ENCODE peak calls at places on chromosome 17, in nine cellular contexts. T is ascending aorta, C is hepatocyte, A is OCI-LY7, E is gastrocnemius medialis, U is astrocyte, B is heart right ventricle, W is upper lobe of right lung, G is tibial nerve. N is an unnamed sample. For H3K4me1, the result is how much of the 10 kb centered on the place peaks cover.

GRCh38 chr17:41367426-41368075 is 2.1 kb downstream of the KRT33B start:
- DNase-seq in A (no peak), W (no peak), C (no peak), U (peak), B (no peak), G (no peak), E (no peak), T (no peak), N (peak)

GRCh38 chr17:16001498-16001897 is 1.9 kb downstream of the TTC19 start:
- DNase-seq in G (no peak), E (no peak), U (no peak), W (no peak), T (no peak), C (no peak), B (no peak), A (peak), N (no peak)

GRCh38 chr17:43540821-43541674 is 5.1 kb downstream of the ETV4 start:
- DNase-seq in C (no peak), E (no peak), T (no peak), G (no peak), U (no peak), A (no peak), W (no peak), B (no peak), N (no peak)

GRCh38 chr17:34163681-34164080 is 91.4 kb upstream of the CCL2 start:
- DNase-seq in C (peak), E (no peak), U (peak), T (no peak), G (no peak), B (no peak), W (no peak), A (no peak), N (no peak)

GRCh38 chr17:15441315-15441714 is 26.1 kb downstream of the CDRT4 start:
- DNase-seq in W (no peak), U (peak), E (no peak), C (peak), A (no peak), T (no peak), G (no peak), B (no peak), N (no peak)

GRCh38 chr17:50101346-50102163 is 6.4 kb downstream of the PDK2 start:
- DNase-seq in U (no peak), C (peak), E (no peak), G (no peak), W (no peak), T (no peak), A (no peak), B (peak), N (no peak)

GRCh38 chr17:54898576-54898975 is 2.1 kb upstream of the TOM1L1 start:
- DNase-seq in W (no peak), E (no peak), U (peak), B (no peak), G (no peak), C (no peak), T (no peak), A (no peak), N (no peak)

GRCh38 chr17:61324540-61324868 is 75.1 kb upstream of the TBX2 start:
- DNase-seq in C (no peak), A (no peak), B (no peak), T (no peak), U (no peak), W (no peak), G (no peak), E (no peak), N (no peak)

GRCh38 chr17:53142890-53143289 is 679.8 kb upstream of the KIF2B start:
- DNase-seq in T (no peak), E (no peak), U (no peak), B (no peak), W (no peak), G (no peak), A (no peak), C (peak), N (no peak)

GRCh38 chr17:51152766-51153209 is 571 bp upstream of the NME1 start:
- DNase-seq in G (no peak), W (no peak), B (no peak), U (peak), T (no peak), E (no peak), C (no peak), A (no peak), N (no peak)

GRCh38 chr17:50114849-50115357 is 15.1 kb downstream of the SAMD14 start:
- DNase-seq in G (peak), C (peak), B (no peak), E (no peak), W (no peak), T (no peak), U (peak), A (peak), N (no peak)

GRCh38 chr17:78263063-78263735 is 31.8 kb downstream of the TMEM235 start:
- DNase-seq in B (peak), A (no peak), C (peak), U (no peak), T (no peak), G (no peak), E (peak), W (peak), N (no peak)

GRCh38 chr17:14750866-14751265 is 450.0 kb downstream of the HS3ST3B1 start:
- DNase-seq in B (no peak), E (no peak), G (no peak), T (no peak), A (no peak), U (no peak), C (no peak), W (no peak), N (no peak)

GRCh38 chr17:1720856-1721386 is 3.6 kb upstream of the WDR81 start:
- DNase-seq in C (peak), U (no peak), E (peak), B (peak), G (peak), A (peak), T (no peak), W (peak), N (no peak)

GRCh38 chr17:41600318-41600717 is 12.2 kb downstream of the KRT16 start:
- DNase-seq in G (no peak), W (no peak), T (no peak), E (no peak), C (no peak), U (no peak), B (no peak), A (no peak), N (no peak)

GRCh38 chr17:74303300-74303699 is 22.7 kb upstream of the KIF19 start:
- DNase-seq in U (no peak), T (no peak), W (no peak), E (no peak), C (no peak), G (no peak), A (no peak), B (no peak), N (no peak)

GRCh38 chr17:67474081-67474661 is 97.1 kb downstream of the PITPNC1 start:
- DNase-seq in B (peak), T (no peak), G (no peak), E (no peak), C (no peak), U (peak), A (no peak), W (no peak), N (no peak)

GRCh38 chr17:66347661-66348604 is 45.5 kb downstream of the PRKCA start:
- DNase-seq in C (peak), W (no peak), U (no peak), B (no peak), T (no peak), A (no peak), E (no peak), G (no peak), N (no peak)

GRCh38 chr17:32953062-32953461 is 25.1 kb downstream of the TMEM98 start:
- DNase-seq in U (no peak), T (no peak), W (no peak), G (no peak), E (no peak), B (no peak), A (no peak), C (no peak), N (no peak)

GRCh38 chr17:2366747-2367494 is 29.6 kb downstream of the SGSM2 start:
- DNase-seq in B (no peak), E (no peak), C (no peak), T (no peak), A (no peak), U (no peak), G (no peak), W (no peak), N (no peak)

GRCh38 chr17:27454089-27454488 is 2.2 kb upstream of the KSR1 start:
- DNase-seq in C (no peak), T (no peak), U (no peak), W (no peak), B (no peak), A (no peak), E (no peak), G (no peak), N (no peak)

GRCh38 chr17:27257031-27257357 is 36.9 kb upstream of the WSB1 start:
- DNase-seq in A (no peak), E (no peak), B (no peak), C (no peak), U (no peak), T (no peak), W (no peak), G (no peak), N (no peak)

GRCh38 chr17:39209317-39210092 is 9.4 kb downstream of the RPL19 start:
- DNase-seq in A (peak), W (peak), E (peak), U (peak), B (peak), T (peak), C (peak), G (peak), N (no peak)

GRCh38 chr17:11278984-11279270 is 37.9 kb downstream of the SHISA6 start:
- DNase-seq in E (no peak), W (no peak), C (no peak), B (no peak), A (no peak), U (no peak), T (no peak), G (no peak), N (no peak)

GRCh38 chr17:40069751-40070643 is 7.2 kb downstream of the THRA start:
- DNase-seq in U (peak), W (no peak), T (no peak), C (peak), A (peak), E (peak), G (peak), B (peak), N (no peak)

GRCh38 chr17:6352016-6352415 is 82.9 kb downstream of the AIPL1 start:
- DNase-seq in U (no peak), B (no peak), W (no peak), A (no peak), G (no peak), C (no peak), T (no peak), E (no peak), N (no peak)

GRCh38 chr17:38958756-38959155 is 8.4 kb downstream of the FBXO47 start:
- DNase-seq in E (no peak), B (no peak), C (no peak), U (peak), T (no peak), A (no peak), W (no peak), G (no peak), N (no peak)

GRCh38 chr17:35252646-35253045 is 9.8 kb downstream of the SLFN5 start:
- DNase-seq in E (no peak), G (peak), U (no peak), A (no peak), W (no peak), B (no peak), C (no peak), T (no peak), N (no peak)

GRCh38 chr17:30788918-30789317 is 35.6 kb downstream of the CRLF3 start:
- DNase-seq in E (no peak), W (no peak), B (no peak), U (peak), A (no peak), G (no peak), C (no peak), T (no peak), N (no peak)

GRCh38 chr17:81535007-81535328 is 6.8 kb downstream of the FSCN2 start:
- DNase-seq in A (no peak), G (no peak), U (no peak), W (no peak), C (no peak), B (no peak), T (no peak), E (no peak), N (no peak)

GRCh38 chr17:81535480-81536298 is 7.5 kb downstream of the FSCN2 start:
- DNase-seq in E (no peak), U (no peak), T (no peak), G (no peak), B (no peak), W (no peak), A (no peak), C (no peak), N (no peak)

GRCh38 chr17:81537856-81538555 is 9.8 kb downstream of the FSCN2 start:
- DNase-seq in C (no peak), B (no peak), E (peak), U (no peak), T (no peak), A (peak), G (no peak), W (no peak), N (no peak)

GRCh38 chr17:81537343-81537855 is 9.2 kb downstream of the FSCN2 start:
- DNase-seq in U (no peak), C (peak), B (no peak), E (no peak), T (no peak), G (no peak), W (no peak), A (peak), N (no peak)

DNA sequence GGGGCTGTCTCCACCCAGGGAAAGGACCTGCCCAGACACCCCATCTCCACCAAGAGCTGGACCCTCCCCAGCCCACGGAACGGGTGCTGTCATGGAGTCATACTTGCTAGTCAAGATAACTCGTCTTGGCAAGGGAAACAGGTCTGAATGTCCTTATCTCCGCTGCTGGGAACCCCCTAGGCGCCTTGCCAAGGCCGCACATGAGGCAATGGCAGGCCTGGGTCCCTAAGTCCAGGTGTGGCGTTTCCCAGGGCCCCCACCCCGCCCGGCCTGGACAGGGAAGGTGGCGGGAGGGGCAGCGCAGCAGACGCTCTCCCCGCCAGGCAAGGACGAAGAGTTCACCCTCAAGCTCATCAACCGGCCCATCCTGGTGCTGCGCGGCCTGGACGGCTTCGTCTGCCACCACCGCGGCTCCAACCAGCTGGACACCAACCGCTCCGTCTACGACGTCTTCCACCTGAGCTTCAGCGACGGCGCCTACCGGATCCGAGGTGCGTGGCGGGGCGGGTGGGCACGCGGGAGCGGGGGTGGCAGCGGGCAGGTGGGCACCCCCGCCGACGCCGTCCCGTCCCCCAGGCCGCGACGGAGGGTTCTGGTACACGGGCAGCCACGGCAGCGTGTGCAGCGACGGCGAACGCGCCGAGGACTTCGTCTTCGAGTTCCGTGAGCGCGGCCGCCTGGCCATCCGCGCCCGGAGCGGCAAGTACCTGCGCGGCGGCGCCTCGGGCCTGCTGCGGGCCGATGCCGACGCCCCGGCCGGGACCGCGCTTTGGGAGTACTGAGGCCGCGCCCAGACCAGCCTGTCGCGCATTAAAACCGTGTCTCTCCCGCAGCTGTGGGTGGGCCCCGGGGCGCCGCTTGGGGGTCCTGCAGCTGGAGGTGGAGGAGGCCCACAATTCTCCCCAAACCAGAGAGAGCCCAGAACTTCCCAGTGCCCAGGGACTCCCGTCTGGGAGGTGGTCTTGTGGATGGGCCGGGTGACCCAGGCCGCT is 8.4 kb downstream of the FSCN2 start:
- DNase-seq in E (no peak), G (no peak), A (no peak), T (no peak), B (no peak), C (no peak), U (no peak), W (no peak), N (no peak)
- H3K4me3 ChIP-seq in E (no peak), G (no peak), A (no peak), T (no peak), B (no peak), C (no peak), U (no peak), W (no peak), N (no peak)

GRCh38 chr17:80923211-80924110 is 68.2 kb upstream of the CHMP6 start:
- DNase-seq in C (no peak), G (no peak), T (no peak), U (no peak), A (no peak), B (no peak), E (no peak), W (peak), N (no peak)
- TF ChIP-seq CTCF in C (no peak), G (no peak), T (no peak), U (no peak), A (no peak), B (no peak), E (no peak), W (no peak), N (no peak)

GRCh38 chr17:81044428-81044763 is 9.4 kb downstream of the BAIAP2 start:
- DNase-seq in T (no peak), E (no peak), B (no peak), C (no peak), U (no peak), G (no peak), W (no peak), A (no peak), N (no peak)
- H3K4me1 ChIP-seq in T (under half), E (under half), B (half or more), C (under half), U (half or more), G (under half), W (half or more), A (under half), N (under half)

DNA sequence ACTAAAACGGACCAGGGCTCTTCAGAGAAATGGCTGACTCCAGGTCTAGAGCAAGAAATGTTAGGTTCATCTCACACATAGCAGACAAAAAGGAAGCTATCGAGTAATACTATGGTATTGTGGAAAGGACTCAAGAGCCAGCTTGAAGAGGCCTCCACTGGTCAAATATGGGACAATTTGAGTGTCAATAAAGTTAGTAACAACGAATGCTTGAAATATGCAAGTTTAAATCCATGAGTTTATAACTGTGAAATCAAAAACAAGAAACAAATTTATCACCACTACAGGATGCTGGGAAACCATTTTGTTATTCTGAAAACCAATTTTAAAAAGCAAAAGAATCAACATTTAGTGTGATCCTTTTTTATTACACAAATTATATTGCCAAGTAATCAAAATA is 50.4 kb upstream of the ANKFY1 start:
- DNase-seq in T (no peak), B (no peak), A (no peak), C (no peak), G (no peak), U (no peak), E (no peak), W (no peak), N (no peak)
- H3K4me3 ChIP-seq in T (no peak), B (no peak), A (no peak), C (no peak), G (no peak), U (no peak), E (peak), W (no peak), N (no peak)

GRCh38 chr17:72565758-72566157 is 444.9 kb downstream of the SOX9 start:
- DNase-seq in U (no peak), W (no peak), T (no peak), G (no peak), B (no peak), C (no peak), A (no peak), E (no peak), N (no peak)

GRCh38 chr17:72561680-72562079 is 440.9 kb downstream of the SOX9 start:
- DNase-seq in W (no peak), G (no peak), B (no peak), A (no peak), E (no peak), U (no peak), T (no peak), C (no peak), N (no peak)

GRCh38 chr17:72562628-72563188 is 441.9 kb downstream of the SOX9 start:
- DNase-seq in W (no peak), E (no peak), C (no peak), T (no peak), B (no peak), G (no peak), U (no peak), A (no peak), N (no peak)

GRCh38 chr17:72565006-72565405 is 444.2 kb downstream of the SOX9 start:
- DNase-seq in G (no peak), A (no peak), U (no peak), C (no peak), W (no peak), B (no peak), T (no peak), E (no peak), N (no peak)

DNA sequence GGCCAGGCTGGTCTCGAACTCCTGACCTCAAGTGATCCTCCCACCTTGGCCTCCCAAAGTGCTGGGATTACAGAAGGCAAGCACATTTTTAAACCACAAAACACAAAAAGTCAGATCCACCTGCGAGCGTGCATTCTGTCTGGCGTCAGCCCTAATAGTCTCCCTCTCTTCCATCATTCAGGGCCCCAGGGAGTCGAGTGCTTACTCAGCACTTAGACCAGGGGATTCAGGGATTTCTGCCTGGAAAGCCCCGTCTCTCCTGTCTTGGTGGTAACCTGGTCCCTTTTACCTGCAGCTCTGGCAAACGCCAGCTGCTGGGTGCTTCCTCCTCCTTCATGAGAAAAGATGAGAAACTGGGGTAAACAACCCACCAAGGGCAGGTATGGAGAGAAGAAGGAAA is 443.1 kb downstream of the SOX9 start:
- DNase-seq in T (no peak), A (no peak), U (no peak), B (no peak), W (no peak), C (no peak), G (no peak), E (no peak), N (no peak)
- TF ChIP-seq CTCF in T (no peak), A (no peak), U (no peak), B (no peak), W (no peak), C (no peak), G (no peak), E (no peak), N (no peak)

DNA sequence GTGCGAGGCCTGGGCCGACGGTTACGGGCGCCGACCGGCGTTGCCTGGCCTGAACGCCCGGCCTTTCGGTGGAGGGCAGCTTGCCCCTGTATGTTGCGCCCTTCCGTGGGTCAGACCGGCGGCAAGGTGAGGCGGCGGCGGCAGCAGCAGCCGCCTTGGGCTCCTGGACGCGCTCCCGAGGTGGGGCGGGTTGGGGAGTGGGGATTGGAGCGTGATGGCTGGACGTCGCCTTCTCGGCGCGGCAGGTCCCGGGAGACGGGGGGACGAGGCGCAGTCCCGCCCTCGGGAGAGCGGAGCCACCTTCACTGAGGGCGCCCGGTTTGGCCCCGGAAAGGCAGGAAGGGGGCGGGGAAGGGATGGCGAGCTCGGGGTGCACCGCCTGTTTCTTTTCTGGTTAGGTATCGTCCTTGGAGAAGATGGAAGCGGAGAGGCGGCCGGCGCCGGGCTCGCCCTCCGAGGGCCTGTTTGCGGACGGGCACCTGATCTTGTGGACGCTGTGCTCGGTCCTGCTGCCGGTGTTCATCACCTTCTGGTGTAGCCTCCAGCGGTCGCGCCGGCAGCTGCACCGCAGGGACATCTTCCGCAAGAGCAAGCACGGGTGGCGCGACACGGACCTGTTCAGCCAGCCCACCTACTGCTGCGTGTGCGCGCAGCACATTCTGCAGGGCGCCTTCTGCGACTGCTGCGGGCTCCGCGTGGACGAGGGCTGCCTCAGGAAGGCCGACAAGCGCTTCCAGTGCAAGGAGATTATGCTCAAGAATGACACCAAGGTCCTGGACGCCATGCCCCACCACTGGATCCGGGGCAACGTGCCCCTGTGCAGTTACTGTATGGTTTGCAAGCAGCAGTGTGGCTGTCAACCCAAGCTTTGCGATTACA is 668 bp downstream of the DGKE start:
- DNase-seq in U (peak), E (no peak), A (peak), T (no peak), C (peak), W (peak), G (peak), B (peak), N (peak)
- H3K4me1 ChIP-seq in U (under half), E (under half), A (half or more), T (under half), C (under half), W (under half), G (under half), B (under half), N (under half)